ENCODE peak calls at places on chromosomes 3 and 15, in five cellular contexts. N, D, J, I and L are unnamed samples.

GRCh38 chr15:88334436-88334835 is 77.9 kb upstream of the NTRK3 start:
- DNase-seq in J (no peak), N (peak; percentile 18), D (no peak), I (no peak), L (no peak)

GRCh38 chr3:70943886-70944285 is 631.4 kb upstream of the MDFIC2 start:
- DNase-seq in N (no peak), J (no peak), I (peak; percentile 51), D (no peak), L (no peak)

GRCh38 chr3:171556574-171557145 is 96.5 kb upstream of the TNIK start:
- DNase-seq in N (no peak), J (no peak), D (no peak), I (no peak), L (no peak)

GRCh38 chr3:175777965-175778364 is 918.8 kb downstream of the NAALADL2 start:
- DNase-seq in J (no peak), D (no peak), I (no peak), N (no peak), L (no peak)

GRCh38 chr3:151839313-151839631 is 25.4 kb downstream of the AADAC start:
- DNase-seq in J (no peak), I (no peak), D (no peak), N (no peak), L (no peak)

GRCh38 chr3:63975705-63976104 is 47.6 kb downstream of the PSMD6 start:
- DNase-seq in J (no peak), I (peak; percentile 69), N (peak; percentile 75), D (no peak), L (no peak)

GRCh38 chr3:113574213-113574612 is 41.9 kb downstream of the SIDT1 start:
- DNase-seq in D (no peak), N (no peak), J (no peak), I (no peak), L (no peak)

GRCh38 chr15:101054116-101054515 is 135.0 kb downstream of the LRRK1 start:
- DNase-seq in N (no peak), J (no peak), I (no peak), D (no peak), L (no peak)

GRCh38 chr3:141093397-141093796 is 42.2 kb downstream of the SPSB4 start:
- DNase-seq in J (no peak), D (no peak), N (no peak), I (no peak), L (no peak)